ENCODE peak calls at places on chromosome 1, in ten cellular contexts. One of them, this sample, is unnamed.

GRCh38 chr1:243982451-243983018 is 68.5 kb upstream of the ZBTB18 start:
- DNase-seq in heart left ventricle: no peak
- DNase-seq in body of pancreas: no peak
- DNase-seq in OCI-LY7: no peak
- DNase-seq in Karpas-422: no peak
- DNase-seq in PC-3: no peak
- DNase-seq in ovary: no peak
- DNase-seq in uterus: no peak
- DNase-seq in cardiac muscle cell: no peak
- DNase-seq in lung: no peak
- DNase-seq in this sample: no peak

GRCh38 chr1:110672753-110673108 is 2.0 kb downstream of the KCNA3 start:
- DNase-seq in OCI-LY7: peak; percentile 85
- DNase-seq in ovary: no peak
- DNase-seq in heart left ventricle: no peak
- DNase-seq in body of pancreas: no peak
- DNase-seq in uterus: no peak
- DNase-seq in lung: no peak
- DNase-seq in cardiac muscle cell: no peak
- DNase-seq in Karpas-422: no peak
- DNase-seq in PC-3: no peak
- DNase-seq in this sample: peak; percentile 21

GRCh38 chr1:189496768-189497167 is 980.9 kb downstream of the BRINP3 start:
- DNase-seq in lung: no peak
- DNase-seq in uterus: no peak
- DNase-seq in Karpas-422: no peak
- DNase-seq in heart left ventricle: no peak
- DNase-seq in OCI-LY7: no peak
- DNase-seq in cardiac muscle cell: no peak
- DNase-seq in PC-3: no peak
- DNase-seq in body of pancreas: no peak
- DNase-seq in ovary: no peak
- DNase-seq in this sample: no peak

GRCh38 chr1:226447932-226448670 is 40.2 kb upstream of the PARP1 start:
- DNase-seq in body of pancreas: no peak
- DNase-seq in Karpas-422: no peak
- DNase-seq in PC-3: peak; percentile 72
- DNase-seq in heart left ventricle: no peak
- DNase-seq in uterus: no peak
- DNase-seq in OCI-LY7: no peak
- DNase-seq in ovary: no peak
- DNase-seq in lung: no peak
- DNase-seq in cardiac muscle cell: no peak
- DNase-seq in this sample: no peak

GRCh38 chr1:53075206-53075605 is 13.2 kb downstream of the PODN start:
- DNase-seq in heart left ventricle: peak; percentile 8
- DNase-seq in OCI-LY7: no peak
- DNase-seq in Karpas-422: no peak
- DNase-seq in cardiac muscle cell: no peak
- DNase-seq in uterus: no peak
- DNase-seq in PC-3: no peak
- DNase-seq in body of pancreas: peak; percentile 5
- DNase-seq in lung: no peak
- DNase-seq in ovary: peak; percentile 36
- DNase-seq in this sample: no peak

GRCh38 chr1:10537082-10537766 is 62.5 kb downstream of the PEX14 start:
- DNase-seq in ovary: no peak
- DNase-seq in lung: no peak
- DNase-seq in OCI-LY7: no peak
- DNase-seq in heart left ventricle: no peak
- DNase-seq in PC-3: no peak
- DNase-seq in Karpas-422: no peak
- DNase-seq in body of pancreas: no peak
- DNase-seq in cardiac muscle cell: no peak
- DNase-seq in uterus: no peak
- DNase-seq in this sample: no peak

GRCh38 chr1:2541619-2542246 is 11.7 kb upstream of the HES5 start:
- DNase-seq in PC-3: no peak
- DNase-seq in uterus: no peak
- DNase-seq in body of pancreas: peak; percentile 59
- DNase-seq in cardiac muscle cell: no peak
- DNase-seq in OCI-LY7: no peak
- DNase-seq in lung: no peak
- DNase-seq in ovary: no peak
- DNase-seq in Karpas-422: no peak
- DNase-seq in heart left ventricle: peak; percentile 79
- DNase-seq in this sample: no peak

GRCh38 chr1:193241132-193241827 is 54.9 kb upstream of the B3GALT2 start:
- DNase-seq in lung: no peak
- DNase-seq in PC-3: no peak
- DNase-seq in cardiac muscle cell: no peak
- DNase-seq in heart left ventricle: no peak
- DNase-seq in ovary: no peak
- DNase-seq in body of pancreas: no peak
- DNase-seq in OCI-LY7: no peak
- DNase-seq in Karpas-422: no peak
- DNase-seq in uterus: no peak
- DNase-seq in this sample: no peak

GRCh38 chr1:33893147-33893830 is 29.4 kb downstream of the HMGB4 start:
- DNase-seq in uterus: no peak
- DNase-seq in body of pancreas: no peak
- DNase-seq in PC-3: no peak
- DNase-seq in heart left ventricle: no peak
- DNase-seq in ovary: no peak
- DNase-seq in OCI-LY7: no peak
- DNase-seq in lung: no peak
- DNase-seq in cardiac muscle cell: peak; percentile 41
- DNase-seq in Karpas-422: no peak
- DNase-seq in this sample: no peak

GRCh38 chr1:29698033-29698432 is 461.7 kb downstream of the PTPRU start:
- DNase-seq in heart left ventricle: no peak
- DNase-seq in OCI-LY7: no peak
- DNase-seq in PC-3: peak; percentile 85
- DNase-seq in Karpas-422: peak; percentile 43
- DNase-seq in lung: no peak
- DNase-seq in cardiac muscle cell: peak; percentile 40
- DNase-seq in body of pancreas: no peak
- DNase-seq in uterus: no peak
- DNase-seq in ovary: no peak
- DNase-seq in this sample: no peak

GRCh38 chr1:239262538-239262937 is 123.8 kb upstream of the CHRM3 start:
- DNase-seq in PC-3: peak; percentile 37
- DNase-seq in cardiac muscle cell: peak; percentile 4
- DNase-seq in body of pancreas: no peak
- DNase-seq in ovary: no peak
- DNase-seq in Karpas-422: no peak
- DNase-seq in heart left ventricle: no peak
- DNase-seq in OCI-LY7: no peak
- DNase-seq in lung: no peak
- DNase-seq in uterus: no peak
- DNase-seq in this sample: no peak

DNA sequence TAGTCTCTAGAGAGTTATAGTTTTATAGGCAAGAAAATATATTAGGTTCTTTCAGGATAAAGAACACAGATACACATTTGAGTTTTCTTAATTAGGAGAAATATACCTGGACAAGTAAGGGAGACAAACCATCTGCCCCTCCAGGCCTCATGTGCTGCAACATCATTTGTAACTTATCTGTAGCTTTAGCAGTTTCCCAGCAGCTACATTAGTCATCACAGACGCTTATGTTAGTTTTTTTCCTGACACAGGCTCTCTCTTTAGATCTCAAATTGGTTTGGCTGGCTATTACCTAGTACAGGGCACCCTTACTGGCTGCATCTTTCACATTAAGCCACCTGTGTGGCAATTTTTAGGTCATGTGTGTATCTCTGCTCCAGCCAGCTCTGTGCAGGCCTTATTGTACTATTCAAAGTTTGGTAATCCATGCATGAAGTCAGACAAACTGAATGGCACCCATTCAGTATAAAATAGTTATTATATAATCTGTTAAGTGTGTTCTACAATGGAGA is 25.9 kb downstream of the GNPAT start:
- DNase-seq in heart left ventricle: no peak
- DNase-seq in cardiac muscle cell: no peak
- DNase-seq in body of pancreas: no peak
- DNase-seq in ovary: no peak
- DNase-seq in lung: no peak
- DNase-seq in uterus: no peak
- DNase-seq in OCI-LY7: no peak
- DNase-seq in Karpas-422: no peak
- DNase-seq in PC-3: no peak
- DNase-seq in this sample: no peak
- H3K36me3 ChIP-seq in heart left ventricle: peaks cover 28% of the 10 kb centered on the region
- H3K36me3 ChIP-seq in cardiac muscle cell: peaks cover 53% of the 10 kb centered on the region
- H3K36me3 ChIP-seq in body of pancreas: peaks cover 31% of the 10 kb centered on the region
- H3K36me3 ChIP-seq in ovary: no peaks in the 10 kb centered on the region
- H3K36me3 ChIP-seq in lung: peaks cover 26% of the 10 kb centered on the region
- H3K36me3 ChIP-seq in uterus: no peaks in the 10 kb centered on the region
- H3K36me3 ChIP-seq in OCI-LY7: peaks cover 92% of the 10 kb centered on the region
- H3K36me3 ChIP-seq in Karpas-422: peaks cover 62% of the 10 kb centered on the region
- H3K36me3 ChIP-seq in PC-3: peaks cover 33% of the 10 kb centered on the region
- H3K36me3 ChIP-seq in this sample: peaks cover 24% of the 10 kb centered on the region

GRCh38 chr1:157937743-157938142 is 55.7 kb upstream of the KIRREL1 start:
- DNase-seq in uterus: no peak
- DNase-seq in lung: no peak
- DNase-seq in PC-3: no peak
- DNase-seq in OCI-LY7: no peak
- DNase-seq in Karpas-422: no peak
- DNase-seq in cardiac muscle cell: no peak
- DNase-seq in body of pancreas: no peak
- DNase-seq in heart left ventricle: no peak
- DNase-seq in ovary: no peak
- DNase-seq in this sample: no peak
- H3K9me3 ChIP-seq in uterus: no peaks in the 10 kb centered on the region
- H3K9me3 ChIP-seq in lung: no peaks in the 10 kb centered on the region
- H3K9me3 ChIP-seq in PC-3: no peaks in the 10 kb centered on the region
- H3K9me3 ChIP-seq in OCI-LY7: no peaks in the 10 kb centered on the region
- H3K9me3 ChIP-seq in Karpas-422: no peaks in the 10 kb centered on the region
- H3K9me3 ChIP-seq in cardiac muscle cell: no peaks in the 10 kb centered on the region
- H3K9me3 ChIP-seq in body of pancreas: no peaks in the 10 kb centered on the region
- H3K9me3 ChIP-seq in heart left ventricle: no peaks in the 10 kb centered on the region
- H3K9me3 ChIP-seq in ovary: no peaks in the 10 kb centered on the region
- H3K9me3 ChIP-seq in this sample: no peaks in the 10 kb centered on the region

GRCh38 chr1:162774007-162774406 is 16.5 kb upstream of the HSD17B7 start:
- DNase-seq in heart left ventricle: no peak
- DNase-seq in body of pancreas: no peak
- DNase-seq in cardiac muscle cell: no peak
- DNase-seq in PC-3: no peak
- DNase-seq in ovary: no peak
- DNase-seq in uterus: no peak
- DNase-seq in OCI-LY7: no peak
- DNase-seq in lung: no peak
- DNase-seq in Karpas-422: no peak
- DNase-seq in this sample: no peak
- H3K36me3 ChIP-seq in heart left ventricle: peaks cover 9% of the 10 kb centered on the region
- H3K36me3 ChIP-seq in body of pancreas: no peaks in the 10 kb centered on the region
- H3K36me3 ChIP-seq in cardiac muscle cell: no peaks in the 10 kb centered on the region
- H3K36me3 ChIP-seq in PC-3: no peaks in the 10 kb centered on the region
- H3K36me3 ChIP-seq in ovary: no peaks in the 10 kb centered on the region
- H3K36me3 ChIP-seq in uterus: no peaks in the 10 kb centered on the region
- H3K36me3 ChIP-seq in OCI-LY7: no peaks in the 10 kb centered on the region
- H3K36me3 ChIP-seq in lung: peaks cover 2% of the 10 kb centered on the region
- H3K36me3 ChIP-seq in Karpas-422: no peaks in the 10 kb centered on the region
- H3K36me3 ChIP-seq in this sample: no peaks in the 10 kb centered on the region

GRCh38 chr1:152777510-152778137 is 2.7 kb downstream of the LCE1F start:
- DNase-seq in cardiac muscle cell: no peak
- DNase-seq in Karpas-422: peak; percentile 50
- DNase-seq in uterus: no peak
- DNase-seq in OCI-LY7: peak; percentile 4
- DNase-seq in heart left ventricle: no peak
- DNase-seq in ovary: no peak
- DNase-seq in body of pancreas: no peak
- DNase-seq in PC-3: peak; percentile 60
- DNase-seq in lung: no peak
- DNase-seq in this sample: no peak

GRCh38 chr1:152786077-152786476 is at the start of gene LCE1E:
- DNase-seq in Karpas-422: no peak
- DNase-seq in PC-3: no peak
- DNase-seq in body of pancreas: no peak
- DNase-seq in uterus: no peak
- DNase-seq in OCI-LY7: no peak
- DNase-seq in lung: no peak
- DNase-seq in ovary: no peak
- DNase-seq in heart left ventricle: no peak
- DNase-seq in cardiac muscle cell: no peak
- DNase-seq in this sample: no peak

GRCh38 chr1:152783095-152783494 is 3.0 kb upstream of the LCE1E start:
- DNase-seq in PC-3: peak; percentile 8
- DNase-seq in uterus: no peak
- DNase-seq in body of pancreas: no peak
- DNase-seq in lung: no peak
- DNase-seq in OCI-LY7: no peak
- DNase-seq in cardiac muscle cell: no peak
- DNase-seq in Karpas-422: no peak
- DNase-seq in heart left ventricle: no peak
- DNase-seq in ovary: no peak
- DNase-seq in this sample: no peak
- H3K9me3 ChIP-seq in PC-3: no peaks in the 10 kb centered on the region
- H3K9me3 ChIP-seq in uterus: no peaks in the 10 kb centered on the region
- H3K9me3 ChIP-seq in body of pancreas: no peaks in the 10 kb centered on the region
- H3K9me3 ChIP-seq in lung: no peaks in the 10 kb centered on the region
- H3K9me3 ChIP-seq in OCI-LY7: no peaks in the 10 kb centered on the region
- H3K9me3 ChIP-seq in cardiac muscle cell: peaks cover 4% of the 10 kb centered on the region
- H3K9me3 ChIP-seq in Karpas-422: no peaks in the 10 kb centered on the region
- H3K9me3 ChIP-seq in heart left ventricle: no peaks in the 10 kb centered on the region
- H3K9me3 ChIP-seq in ovary: no peaks in the 10 kb centered on the region
- H3K9me3 ChIP-seq in this sample: no peaks in the 10 kb centered on the region

DNA sequence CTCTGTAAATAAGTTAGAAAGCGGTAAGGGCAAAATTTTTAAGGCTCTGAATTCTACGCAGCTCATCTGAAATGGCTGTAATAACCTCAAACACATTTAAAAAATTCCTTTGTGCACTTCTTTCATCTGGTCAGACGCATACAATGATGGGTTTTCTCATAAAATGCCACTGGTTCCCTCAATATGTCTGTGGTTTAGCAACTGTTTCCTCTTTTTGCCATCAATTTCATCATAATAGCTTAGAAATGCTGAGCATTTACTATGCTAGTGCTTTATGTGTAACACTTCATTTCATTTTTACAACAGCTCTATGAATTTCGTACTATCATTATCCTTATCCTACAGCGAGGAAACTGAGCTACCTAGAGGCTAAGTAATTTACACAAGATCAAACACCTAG is 35.3 kb upstream of the DMRTA2 start:
- DNase-seq in cardiac muscle cell: no peak
- DNase-seq in Karpas-422: no peak
- DNase-seq in ovary: no peak
- DNase-seq in heart left ventricle: no peak
- DNase-seq in OCI-LY7: no peak
- DNase-seq in lung: no peak
- DNase-seq in body of pancreas: no peak
- DNase-seq in PC-3: no peak
- DNase-seq in uterus: no peak
- DNase-seq in this sample: no peak
- H3K36me3 ChIP-seq in cardiac muscle cell: no peaks in the 10 kb centered on the region
- H3K36me3 ChIP-seq in Karpas-422: no peaks in the 10 kb centered on the region
- H3K36me3 ChIP-seq in ovary: no peaks in the 10 kb centered on the region
- H3K36me3 ChIP-seq in heart left ventricle: no peaks in the 10 kb centered on the region
- H3K36me3 ChIP-seq in OCI-LY7: peaks cover 11% of the 10 kb centered on the region
- H3K36me3 ChIP-seq in lung: peaks cover 3% of the 10 kb centered on the region
- H3K36me3 ChIP-seq in body of pancreas: no peaks in the 10 kb centered on the region
- H3K36me3 ChIP-seq in PC-3: no peaks in the 10 kb centered on the region
- H3K36me3 ChIP-seq in uterus: no peaks in the 10 kb centered on the region
- H3K36me3 ChIP-seq in this sample: no peaks in the 10 kb centered on the region